ENCODE peak calls at places on chromosome 6, in eight cellular contexts. X is endothelial cell, H is GM10248, L is choroid plexus epithelial cell, Y is prostate gland, N is ovary, U is transverse colon, K is breast epithelium. B is an unnamed sample.

GRCh38 chr6:97186416-97186999 is 96.5 kb downstream of the MMS22L start:
- DNase-seq in N (peak), K (peak), X (peak), H (peak), L (peak), U (peak), Y (peak), B (peak)

GRCh38 chr6:152246554-152247337 is 390.4 kb downstream of the SYNE1 start:
- DNase-seq in K (no peak), Y (no peak), H (no peak), N (no peak), X (no peak), U (no peak), L (peak), B (peak)

GRCh38 chr6:30829639-30830250 is 54.6 kb upstream of the DDR1 start:
- DNase-seq in L (no peak), X (no peak), K (no peak), Y (no peak), U (no peak), H (no peak), N (no peak), B (no peak)

GRCh38 chr6:110400208-110400607 is 15.2 kb downstream of the DDO start:
- DNase-seq in H (no peak), X (no peak), K (no peak), Y (no peak), L (no peak), N (peak), U (no peak), B (no peak)

GRCh38 chr6:95593025-95593424 is 15.7 kb downstream of the MANEA start:
- DNase-seq in K (no peak), N (no peak), H (no peak), X (no peak), L (no peak), U (no peak), Y (peak), B (peak)

GRCh38 chr6:85451586-85452306 is 1.9 kb downstream of the NT5E start:
- DNase-seq in Y (no peak), N (no peak), K (no peak), U (no peak), H (no peak), L (no peak), X (no peak), B (peak)

GRCh38 chr6:163826668-163827067 is 412.1 kb downstream of the QKI start:
- DNase-seq in N (no peak), L (no peak), X (no peak), Y (no peak), U (no peak), H (no peak), K (no peak), B (no peak)

GRCh38 chr6:92364948-92365386 is 1054.4 kb downstream of the EPHA7 start:
- DNase-seq in Y (no peak), H (no peak), N (no peak), X (no peak), K (no peak), U (no peak), L (peak), B (no peak)

GRCh38 chr6:132475925-132476324 is 37.0 kb downstream of the STX7 start:
- DNase-seq in L (peak), Y (no peak), U (no peak), H (no peak), K (no peak), N (no peak), X (no peak), B (no peak)

GRCh38 chr6:47648031-47648430 is 50.3 kb upstream of the ADGRF4 start:
- DNase-seq in U (no peak), L (no peak), H (no peak), K (no peak), X (no peak), Y (no peak), N (no peak), B (no peak)

GRCh38 chr6:4931530-4932505 is 72.0 kb downstream of the RPP40 start:
- DNase-seq in L (no peak), N (no peak), X (no peak), K (no peak), U (peak), H (no peak), Y (no peak), B (no peak)

GRCh38 chr6:22007469-22007868 is 289.4 kb downstream of the PRL start:
- DNase-seq in N (no peak), L (no peak), U (no peak), H (no peak), Y (no peak), X (no peak), K (no peak), B (no peak)

DNA sequence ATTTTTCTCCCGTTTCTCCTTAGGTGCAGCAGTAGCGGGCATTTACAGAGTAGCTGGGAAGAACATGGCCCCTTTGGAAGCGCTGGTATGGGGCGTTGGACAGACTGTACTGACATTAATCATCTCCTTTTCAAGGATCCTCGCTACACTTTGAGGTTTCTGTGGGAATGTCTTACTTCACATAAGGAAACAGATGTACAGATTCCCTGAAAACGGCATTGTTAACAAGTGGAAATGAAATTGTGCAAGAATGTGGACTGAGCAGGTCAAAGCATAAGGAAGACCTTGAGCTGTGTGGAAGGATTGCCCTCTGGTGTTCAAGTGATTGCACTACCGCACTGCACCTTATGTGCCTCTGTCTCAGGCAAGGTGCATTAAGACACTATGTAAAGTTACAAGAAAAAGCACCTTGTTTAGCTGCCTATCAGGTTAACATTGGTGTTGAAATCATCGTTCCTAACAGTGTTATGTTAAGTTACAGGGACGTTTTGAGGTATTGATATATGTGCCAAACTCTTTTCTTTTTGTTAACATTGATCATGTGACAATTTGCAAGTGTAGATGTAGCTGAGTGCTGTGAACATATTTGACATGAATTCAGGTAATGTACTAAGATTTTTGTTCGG is 38.0 kb downstream of the TMEM170B start:
- DNase-seq in L (peak), K (peak), X (peak), H (peak), Y (peak), U (peak), N (no peak), B (peak)
- TF ChIP-seq CTCF in L (peak), K (peak), X (peak), H (peak), Y (peak), U (peak), N (peak), B (peak)

DNA sequence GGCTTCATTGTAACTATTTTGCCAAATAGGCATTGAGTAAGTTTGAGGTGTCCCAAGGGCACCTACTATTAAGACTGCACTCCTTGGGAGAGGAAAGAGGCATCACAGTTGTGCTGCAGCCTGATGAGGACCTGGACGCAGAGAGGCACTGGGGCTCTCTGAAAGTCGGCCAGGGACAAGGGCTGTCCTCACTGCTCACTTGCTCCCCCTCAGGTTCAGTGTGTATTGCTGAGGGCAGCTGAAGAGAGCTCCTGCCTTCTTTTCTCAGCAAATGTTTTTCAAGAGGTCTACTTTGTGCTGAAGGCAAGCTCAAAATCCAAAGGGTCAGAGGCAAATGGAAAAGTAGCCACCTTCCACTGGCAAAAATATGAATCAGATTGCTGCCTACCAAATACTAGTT is 331.8 kb downstream of the RIMS1 start:
- DNase-seq in X (peak), U (no peak), Y (no peak), H (peak), N (no peak), K (no peak), L (peak), B (peak)
- TF ChIP-seq CTCF in X (peak), U (no peak), Y (no peak), H (peak), N (no peak), K (no peak), L (peak), B (peak)

GRCh38 chr6:2505624-2506023 is 245.1 kb downstream of the MYLK4 start:
- DNase-seq in H (no peak), X (peak), U (no peak), Y (no peak), L (no peak), K (peak), N (no peak), B (no peak)
- TF ChIP-seq CTCF in H (no peak), X (peak), U (no peak), Y (no peak), L (peak), K (no peak), N (no peak), B (peak)

DNA sequence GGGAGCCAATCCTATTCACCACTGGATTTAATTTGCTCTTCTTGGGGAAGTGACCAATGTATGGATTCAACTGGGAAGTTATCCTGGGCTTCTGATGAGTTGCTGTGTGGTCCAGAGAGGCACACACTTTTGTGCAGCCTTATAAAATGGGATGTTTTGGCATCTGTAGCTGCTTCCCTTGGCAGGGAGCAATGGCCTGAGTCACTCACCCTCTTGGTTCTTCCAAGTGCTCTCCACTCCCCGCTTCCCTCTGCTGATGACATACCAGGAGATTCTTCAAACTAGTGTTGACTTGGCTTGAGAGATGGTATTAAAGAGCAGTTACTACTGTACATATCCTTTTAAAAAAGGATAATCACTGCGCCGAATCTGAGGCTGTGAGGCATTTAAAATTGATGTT is 105.8 kb downstream of the JARID2 start:
- DNase-seq in U (no peak), L (peak), K (no peak), N (no peak), H (no peak), Y (no peak), X (no peak), B (peak)
- TF ChIP-seq CTCF in U (no peak), L (no peak), K (no peak), N (no peak), H (no peak), Y (no peak), X (no peak), B (no peak)

GRCh38 chr6:56570434-56571359 is 72.0 kb downstream of the DST start:
- DNase-seq in L (peak), U (no peak), N (no peak), K (no peak), H (peak), X (no peak), Y (no peak), B (peak)
- TF ChIP-seq CTCF in L (peak), U (peak), N (no peak), K (peak), H (no peak), X (peak), Y (peak), B (peak)

GRCh38 chr6:77652739-77653138 is at the start of gene MEI4:
- DNase-seq in L (no peak), K (no peak), N (no peak), U (no peak), X (no peak), H (no peak), Y (no peak), B (no peak)

GRCh38 chr6:77653817-77654216 is 978 bp downstream of the MEI4 start:
- DNase-seq in X (no peak), N (no peak), U (no peak), L (no peak), Y (peak), K (no peak), H (no peak), B (no peak)

GRCh38 chr6:77650098-77650663 is 2.7 kb upstream of the MEI4 start:
- DNase-seq in U (peak), X (peak), N (no peak), H (peak), L (peak), K (no peak), Y (no peak), B (no peak)
- TF ChIP-seq CTCF in U (no peak), X (peak), N (no peak), H (peak), L (peak), K (no peak), Y (no peak), B (no peak)

GRCh38 chr6:166485651-166486535 is 100.6 kb downstream of the RAMACL start:
- DNase-seq in X (no peak), U (no peak), N (no peak), H (no peak), Y (no peak), L (no peak), K (no peak), B (no peak)
- TF ChIP-seq CTCF in X (no peak), U (no peak), N (no peak), H (no peak), Y (no peak), L (peak), K (no peak), B (no peak)